ENCODE peak calls at places on chromosomes 13 and 19, in nine cellular contexts. Z, U, G, I, D, M, P, E and N are unnamed samples.

GRCh38 chr19:29806098-29806866 is 5.5 kb upstream of the CCNE1 start:
- DNase-seq in Z (no peak), U (no peak), G (peak), I (no peak), D (no peak), M (no peak), P (peak), E (peak), N (peak)

GRCh38 chr19:58515259-58515658 is 3.5 kb upstream of the SLC27A5 start:
- DNase-seq in Z (no peak), U (no peak), G (no peak), I (no peak), D (no peak), M (no peak), P (no peak), E (no peak), N (no peak)

GRCh38 chr19:48853483-48853882 is 14.9 kb downstream of the PLEKHA4 start:
- DNase-seq in Z (no peak), U (no peak), G (no peak), I (no peak), D (no peak), M (no peak), P (no peak), E (no peak), N (no peak)

GRCh38 chr19:799076-799881 is 2.0 kb downstream of the PTBP1 start:
- DNase-seq in Z (peak), U (peak), G (peak), I (no peak), D (no peak), M (no peak), P (peak), E (peak), N (peak)

GRCh38 chr19:47679251-47679900 is 33.8 kb upstream of the EHD2 start:
- DNase-seq in Z (no peak), U (no peak), G (no peak), I (no peak), D (no peak), M (no peak), P (no peak), E (no peak), N (no peak)

GRCh38 chr19:56974554-56975207 is 134.2 kb upstream of the PEG3 start:
- DNase-seq in Z (no peak), U (no peak), G (no peak), I (no peak), D (no peak), M (no peak), P (no peak), E (no peak), N (no peak)

GRCh38 chr13:20691616-20692015 is 11.9 kb upstream of the IL17D start:
- DNase-seq in Z (no peak), U (no peak), G (no peak), I (no peak), D (no peak), M (no peak), P (no peak), E (no peak), N (no peak)

GRCh38 chr13:41917641-41918040 is 43.3 kb downstream of the VWA8 start:
- DNase-seq in Z (peak), U (no peak), G (peak), I (no peak), D (no peak), M (no peak), P (no peak), E (peak), N (no peak)

GRCh38 chr13:27783111-27783510 is 9.2 kb upstream of the GSX1 start:
- DNase-seq in Z (peak), U (no peak), G (peak), I (no peak), D (no peak), M (no peak), P (peak), E (peak), N (peak)

GRCh38 chr19:55678121-55678671 is 3.2 kb downstream of the EPN1 start:
- DNase-seq in Z (no peak), U (no peak), G (no peak), I (no peak), D (no peak), M (no peak), P (no peak), E (no peak), N (no peak)

GRCh38 chr19:49689133-49690072 is at the start of gene ADM5:
- DNase-seq in Z (no peak), U (peak), G (no peak), I (peak), D (no peak), M (no peak), P (peak), E (peak), N (no peak)

GRCh38 chr13:39317284-39317683 is 279.0 kb downstream of the NHLRC3 start:
- DNase-seq in Z (no peak), U (no peak), G (peak), I (no peak), D (no peak), M (no peak), P (no peak), E (peak), N (no peak)

GRCh38 chr13:24187185-24187584 is 26.7 kb downstream of the SPATA13 start:
- DNase-seq in Z (peak), U (no peak), G (peak), I (no peak), D (no peak), M (no peak), P (no peak), E (peak), N (no peak)

GRCh38 chr13:77800219-77800618 is 102.7 kb downstream of the SLAIN1 start:
- DNase-seq in Z (no peak), U (no peak), G (peak), I (no peak), D (no peak), M (no peak), P (no peak), E (no peak), N (no peak)

GRCh38 chr13:114110091-114110829 is 22.2 kb downstream of the RASA3 start:
- DNase-seq in Z (no peak), U (peak), G (no peak), I (peak), D (no peak), M (peak), P (peak), E (peak), N (no peak)

GRCh38 chr13:79807554-79807953 is 326.6 kb downstream of the NDFIP2 start:
- DNase-seq in Z (no peak), U (no peak), G (no peak), I (no peak), D (no peak), M (no peak), P (no peak), E (no peak), N (no peak)

GRCh38 chr13:41680900-41681299 is 223.6 kb downstream of the RGCC start:
- DNase-seq in Z (no peak), U (no peak), G (no peak), I (no peak), D (no peak), M (no peak), P (no peak), E (no peak), N (no peak)

GRCh38 chr13:100039740-100040139 is 49.2 kb upstream of the PCCA start:
- DNase-seq in Z (peak), U (no peak), G (no peak), I (no peak), D (no peak), M (no peak), P (no peak), E (peak), N (peak)